ENCODE peak calls at places on chromosome 9, in seven cellular contexts. One of them, this sample, is unnamed.

GRCh38 chr9:447230-448025 is 232.8 kb downstream of the DOCK8 start:
- DNase-seq in heart left ventricle: no peak
- DNase-seq in brain microvascular endothelial cell: no peak
- DNase-seq in HCT116: peak
- DNase-seq in tibial nerve: no peak
- DNase-seq in CD4-positive, alpha-beta T cell: peak
- DNase-seq in spleen: no peak
- DNase-seq in this sample: no peak

GRCh38 chr9:4831119-4831518 is 38.4 kb downstream of the RCL1 start:
- DNase-seq in tibial nerve: no peak
- DNase-seq in spleen: no peak
- DNase-seq in CD4-positive, alpha-beta T cell: no peak
- DNase-seq in brain microvascular endothelial cell: no peak
- DNase-seq in HCT116: no peak
- DNase-seq in heart left ventricle: no peak
- DNase-seq in this sample: no peak

GRCh38 chr9:2117527-2117926 is 102.4 kb downstream of the SMARCA2 start:
- DNase-seq in CD4-positive, alpha-beta T cell: no peak
- DNase-seq in tibial nerve: no peak
- DNase-seq in HCT116: no peak
- DNase-seq in spleen: no peak
- DNase-seq in brain microvascular endothelial cell: no peak
- DNase-seq in heart left ventricle: no peak
- DNase-seq in this sample: no peak

GRCh38 chr9:109901191-109901590 is 121.2 kb downstream of the PALM2AKAP2 start:
- DNase-seq in heart left ventricle: no peak
- DNase-seq in CD4-positive, alpha-beta T cell: no peak
- DNase-seq in spleen: no peak
- DNase-seq in brain microvascular endothelial cell: peak
- DNase-seq in HCT116: no peak
- DNase-seq in tibial nerve: no peak
- DNase-seq in this sample: no peak

GRCh38 chr9:92974161-92974661 is 26.9 kb downstream of the FGD3 start:
- DNase-seq in HCT116: no peak
- DNase-seq in spleen: no peak
- DNase-seq in CD4-positive, alpha-beta T cell: no peak
- DNase-seq in brain microvascular endothelial cell: no peak
- DNase-seq in tibial nerve: no peak
- DNase-seq in heart left ventricle: no peak
- DNase-seq in this sample: peak

GRCh38 chr9:114072181-114073140 is 5.6 kb downstream of the AMBP start:
- DNase-seq in brain microvascular endothelial cell: no peak
- DNase-seq in HCT116: no peak
- DNase-seq in CD4-positive, alpha-beta T cell: no peak
- DNase-seq in spleen: peak
- DNase-seq in tibial nerve: no peak
- DNase-seq in heart left ventricle: peak
- DNase-seq in this sample: no peak

GRCh38 chr9:14866200-14866749 is 44.0 kb downstream of the FREM1 start:
- DNase-seq in tibial nerve: no peak
- DNase-seq in brain microvascular endothelial cell: no peak
- DNase-seq in HCT116: no peak
- DNase-seq in heart left ventricle: no peak
- DNase-seq in spleen: no peak
- DNase-seq in CD4-positive, alpha-beta T cell: no peak
- DNase-seq in this sample: no peak

GRCh38 chr9:137140151-137141012 is 1.4 kb downstream of the GRIN1 start:
- DNase-seq in spleen: no peak
- DNase-seq in heart left ventricle: no peak
- DNase-seq in HCT116: no peak
- DNase-seq in CD4-positive, alpha-beta T cell: no peak
- DNase-seq in tibial nerve: no peak
- DNase-seq in brain microvascular endothelial cell: no peak
- DNase-seq in this sample: no peak

DNA sequence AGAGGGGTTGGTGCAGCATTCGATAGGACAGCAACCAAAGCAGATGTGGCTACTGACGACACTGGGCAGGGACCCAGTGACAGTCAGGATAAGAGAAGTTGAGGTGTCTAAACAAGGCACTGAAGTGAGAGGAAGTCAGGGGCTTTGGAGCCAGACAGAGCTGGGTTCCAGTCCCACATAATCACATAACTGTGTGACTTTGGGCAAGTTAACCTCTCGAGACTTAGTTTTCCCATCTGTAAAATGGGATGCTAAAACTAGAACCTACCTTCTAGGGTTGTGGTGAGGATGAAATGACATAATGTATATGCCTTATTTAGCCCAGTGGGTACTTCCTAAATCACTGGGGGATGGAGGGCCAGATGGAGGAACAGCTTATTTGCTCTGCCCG is 3.1 kb downstream of the ANGPTL2 start:
- DNase-seq in tibial nerve: no peak
- DNase-seq in heart left ventricle: no peak
- DNase-seq in CD4-positive, alpha-beta T cell: no peak
- DNase-seq in spleen: no peak
- DNase-seq in HCT116: no peak
- DNase-seq in brain microvascular endothelial cell: no peak
- DNase-seq in this sample: no peak
- H3K27ac ChIP-seq in tibial nerve: peak
- H3K27ac ChIP-seq in heart left ventricle: no peak
- H3K27ac ChIP-seq in CD4-positive, alpha-beta T cell: no peak
- H3K27ac ChIP-seq in spleen: no peak
- H3K27ac ChIP-seq in HCT116: no peak
- H3K27ac ChIP-seq in brain microvascular endothelial cell: no peak
- H3K27ac ChIP-seq in this sample: no peak

GRCh38 chr9:82526629-82527028 is 536.3 kb downstream of the RASEF start:
- DNase-seq in CD4-positive, alpha-beta T cell: no peak
- DNase-seq in spleen: no peak
- DNase-seq in tibial nerve: no peak
- DNase-seq in brain microvascular endothelial cell: no peak
- DNase-seq in heart left ventricle: no peak
- DNase-seq in HCT116: no peak
- DNase-seq in this sample: no peak

GRCh38 chr9:82524407-82524806 is 535.8 kb downstream of the SPATA31D1 start:
- DNase-seq in tibial nerve: no peak
- DNase-seq in brain microvascular endothelial cell: no peak
- DNase-seq in spleen: no peak
- DNase-seq in CD4-positive, alpha-beta T cell: no peak
- DNase-seq in heart left ventricle: no peak
- DNase-seq in HCT116: no peak
- DNase-seq in this sample: no peak
- TF ChIP-seq CTCF in tibial nerve: no peak
- TF ChIP-seq CTCF in brain microvascular endothelial cell: no peak
- TF ChIP-seq CTCF in spleen: no peak
- TF ChIP-seq CTCF in CD4-positive, alpha-beta T cell: no peak
- TF ChIP-seq CTCF in heart left ventricle: no peak
- TF ChIP-seq CTCF in HCT116: no peak
- TF ChIP-seq CTCF in this sample: no peak

DNA sequence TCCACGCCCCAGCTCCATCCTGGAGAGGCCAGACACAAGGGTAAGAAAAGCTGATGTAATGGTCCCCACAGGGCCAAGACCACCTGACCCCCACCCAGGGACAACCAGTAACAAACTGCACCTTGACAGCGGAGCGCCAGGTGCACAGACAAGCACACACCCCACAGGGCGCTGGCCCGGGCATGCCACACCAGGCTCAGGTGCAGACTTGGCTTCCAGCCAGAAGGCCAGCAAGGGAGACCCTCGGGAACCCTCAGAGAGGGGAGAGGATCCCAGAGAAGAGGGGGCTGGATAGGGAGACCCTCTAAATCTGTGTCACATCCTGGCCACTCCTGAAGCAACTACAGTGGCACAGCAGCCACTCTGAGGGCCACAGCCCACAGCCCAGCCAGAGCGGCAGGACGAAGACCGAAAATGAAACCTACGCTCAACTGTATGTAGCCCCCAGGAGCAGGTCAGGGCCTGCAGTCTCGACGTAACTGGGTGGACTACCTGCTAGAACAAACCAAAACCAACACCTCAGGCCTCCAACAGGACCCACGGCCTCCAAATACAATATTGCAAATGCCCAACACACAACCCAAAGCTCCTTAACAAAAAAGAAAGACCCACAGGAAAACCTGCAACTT is 18.5 kb downstream of the CAMSAP1 start:
- DNase-seq in heart left ventricle: no peak
- DNase-seq in HCT116: no peak
- DNase-seq in spleen: no peak
- DNase-seq in brain microvascular endothelial cell: no peak
- DNase-seq in CD4-positive, alpha-beta T cell: no peak
- DNase-seq in tibial nerve: no peak
- DNase-seq in this sample: no peak
- H3K27ac ChIP-seq in heart left ventricle: no peak
- H3K27ac ChIP-seq in HCT116: no peak
- H3K27ac ChIP-seq in spleen: no peak
- H3K27ac ChIP-seq in brain microvascular endothelial cell: no peak
- H3K27ac ChIP-seq in CD4-positive, alpha-beta T cell: no peak
- H3K27ac ChIP-seq in tibial nerve: no peak
- H3K27ac ChIP-seq in this sample: no peak

GRCh38 chr9:96232164-96232538 is 69.8 kb downstream of the HSD17B3 start:
- DNase-seq in heart left ventricle: no peak
- DNase-seq in tibial nerve: no peak
- DNase-seq in brain microvascular endothelial cell: no peak
- DNase-seq in HCT116: no peak
- DNase-seq in CD4-positive, alpha-beta T cell: no peak
- DNase-seq in spleen: no peak
- DNase-seq in this sample: no peak

GRCh38 chr9:96232539-96233241 is 69.3 kb downstream of the HSD17B3 start:
- DNase-seq in HCT116: no peak
- DNase-seq in heart left ventricle: peak
- DNase-seq in CD4-positive, alpha-beta T cell: no peak
- DNase-seq in spleen: no peak
- DNase-seq in brain microvascular endothelial cell: peak
- DNase-seq in tibial nerve: peak
- DNase-seq in this sample: no peak

DNA sequence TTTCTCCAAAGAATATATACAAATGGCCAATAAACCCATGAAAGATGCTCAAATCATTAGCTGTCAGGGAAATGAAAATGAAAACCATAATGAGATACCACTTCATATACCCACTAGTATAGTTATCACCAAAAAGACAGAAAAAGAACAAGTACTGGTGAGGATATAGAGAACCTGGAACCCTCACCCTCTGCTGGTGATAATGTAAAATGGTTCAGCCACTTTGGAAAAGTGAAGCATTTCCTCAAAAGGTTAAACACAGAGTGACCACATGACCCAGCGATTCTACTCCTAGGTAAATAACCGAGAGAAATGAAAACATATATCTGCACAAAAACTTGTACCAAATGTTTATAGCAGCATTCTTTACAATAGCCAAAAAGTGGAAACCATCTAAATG is 72.0 kb downstream of the HSD17B3 start:
- DNase-seq in brain microvascular endothelial cell: no peak
- DNase-seq in tibial nerve: no peak
- DNase-seq in heart left ventricle: no peak
- DNase-seq in HCT116: no peak
- DNase-seq in spleen: no peak
- DNase-seq in CD4-positive, alpha-beta T cell: no peak
- DNase-seq in this sample: no peak
- TF ChIP-seq CTCF in brain microvascular endothelial cell: peak
- TF ChIP-seq CTCF in tibial nerve: no peak
- TF ChIP-seq CTCF in heart left ventricle: no peak
- TF ChIP-seq CTCF in HCT116: peak
- TF ChIP-seq CTCF in spleen: no peak
- TF ChIP-seq CTCF in CD4-positive, alpha-beta T cell: no peak
- TF ChIP-seq CTCF in this sample: no peak

DNA sequence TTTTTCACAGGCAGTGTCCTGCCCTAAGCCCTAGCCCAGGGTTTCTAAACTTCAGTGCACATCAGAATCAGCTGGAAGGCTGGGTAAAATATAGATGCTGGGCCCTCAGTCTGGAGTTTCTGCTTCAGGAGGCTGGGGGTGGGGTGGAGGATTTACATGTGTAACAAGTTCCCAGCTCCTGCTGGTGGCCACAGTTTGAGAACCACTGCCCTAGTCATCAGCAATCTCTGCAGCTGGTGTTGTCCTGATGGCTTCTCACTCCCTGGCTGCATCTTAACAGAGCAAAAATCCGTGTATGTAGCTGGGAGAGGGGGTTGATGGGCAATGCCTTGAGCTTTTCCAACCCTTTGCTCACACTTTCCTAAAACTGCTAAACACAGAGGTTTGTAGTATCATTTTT is 186.0 kb upstream of the KLF9 start:
- DNase-seq in tibial nerve: no peak
- DNase-seq in HCT116: no peak
- DNase-seq in CD4-positive, alpha-beta T cell: no peak
- DNase-seq in spleen: no peak
- DNase-seq in heart left ventricle: peak
- DNase-seq in brain microvascular endothelial cell: peak
- DNase-seq in this sample: no peak
- H3K27ac ChIP-seq in tibial nerve: peak
- H3K27ac ChIP-seq in HCT116: no peak
- H3K27ac ChIP-seq in CD4-positive, alpha-beta T cell: no peak
- H3K27ac ChIP-seq in spleen: peak
- H3K27ac ChIP-seq in heart left ventricle: peak
- H3K27ac ChIP-seq in brain microvascular endothelial cell: peak
- H3K27ac ChIP-seq in this sample: peak